ENCODE peak calls at places on chromosomes 2 and 18, in seven cellular contexts. K is coronary artery, C is choroid plexus epithelial cell, Q is BJ, I is aorta, J is endothelial cell, R is HFFc6. B is an unnamed sample.

GRCh38 chr2:231348173-231348572 is 47.3 kb upstream of the B3GNT7 start:
- DNase-seq in K (peak), C (peak), Q (peak), I (no peak), J (no peak), R (no peak), B (peak)

GRCh38 chr2:187003038-187003543 is 154.1 kb upstream of the ZSWIM2 start:
- DNase-seq in K (no peak), C (no peak), Q (no peak), I (no peak), J (no peak), R (no peak), B (peak)

GRCh38 chr2:173204316-173204715 is 128.7 kb downstream of the MAP3K20 start:
- DNase-seq in K (no peak), C (peak), Q (no peak), I (no peak), J (no peak), R (no peak), B (peak)

GRCh38 chr2:29662841-29663240 is 258.5 kb downstream of the ALK start:
- DNase-seq in K (no peak), C (no peak), Q (no peak), I (no peak), J (no peak), R (no peak), B (peak)

GRCh38 chr2:157784823-157785175 is 91.3 kb downstream of the ACVR1 start:
- DNase-seq in K (no peak), C (peak), Q (no peak), I (no peak), J (no peak), R (no peak), B (no peak)

GRCh38 chr2:26652361-26653041 is 11.3 kb upstream of the CIB4 start:
- DNase-seq in K (peak), C (peak), Q (peak), I (no peak), J (no peak), R (peak), B (peak)

GRCh38 chr2:212538156-212539144 is at the start of gene ERBB4:
- DNase-seq in K (peak), C (no peak), Q (no peak), I (peak), J (peak), R (no peak), B (no peak)

GRCh38 chr2:199261221-199261620 is 196.5 kb downstream of the SATB2 start:
- DNase-seq in K (no peak), C (peak), Q (peak), I (no peak), J (no peak), R (peak), B (peak)

GRCh38 chr2:15738965-15739364 is 147.3 kb downstream of the DDX1 start:
- DNase-seq in K (no peak), C (no peak), Q (no peak), I (no peak), J (no peak), R (no peak), B (no peak)

GRCh38 chr2:8368463-8368862 is 313.4 kb upstream of the ID2 start:
- DNase-seq in K (no peak), C (no peak), Q (no peak), I (no peak), J (no peak), R (no peak), B (no peak)

GRCh38 chr18:58161659-58162058 is 117.6 kb downstream of the NEDD4L start:
- DNase-seq in K (no peak), C (peak), Q (no peak), I (no peak), J (peak), R (no peak), B (peak)

GRCh38 chr2:27075219-27075871 is 3.1 kb upstream of the EMILIN1 start:
- DNase-seq in K (no peak), C (peak), Q (no peak), I (peak), J (peak), R (no peak), B (peak)

GRCh38 chr18:23020555-23021294 is 87.6 kb downstream of the RBBP8 start:
- DNase-seq in K (no peak), C (no peak), Q (no peak), I (no peak), J (no peak), R (no peak), B (no peak)

GRCh38 chr2:167509585-167509984 is 621.3 kb downstream of the XIRP2 start:
- DNase-seq in K (no peak), C (peak), Q (peak), I (no peak), J (peak), R (no peak), B (peak)

GRCh38 chr18:58819051-58819450 is 45.6 kb upstream of the ZNF532 start:
- DNase-seq in K (no peak), C (no peak), Q (no peak), I (no peak), J (no peak), R (no peak), B (no peak)

GRCh38 chr2:15241208-15241607 is 319.9 kb downstream of the NBAS start:
- DNase-seq in K (no peak), C (no peak), Q (no peak), I (no peak), J (no peak), R (no peak), B (peak)

GRCh38 chr2:74414475-74414874 is 6.9 kb downstream of the C2orf81 start:
- DNase-seq in K (no peak), C (no peak), Q (no peak), I (no peak), J (no peak), R (no peak), B (no peak)

GRCh38 chr2:149885468-149885867 is 297.9 kb upstream of the MMADHC start:
- DNase-seq in K (no peak), C (peak), Q (no peak), I (no peak), J (no peak), R (no peak), B (no peak)

GRCh38 chr2:168160897-168161296 is 86.5 kb downstream of the STK39 start:
- DNase-seq in K (no peak), C (no peak), Q (no peak), I (no peak), J (peak), R (no peak), B (no peak)

GRCh38 chr2:46275995-46276394 is 21.2 kb upstream of the EPAS1 start:
- DNase-seq in K (no peak), C (peak), Q (no peak), I (peak), J (no peak), R (no peak), B (peak)

GRCh38 chr18:22124970-22125369 is 44.4 kb upstream of the GATA6 start:
- DNase-seq in K (no peak), C (no peak), Q (no peak), I (no peak), J (no peak), R (no peak), B (no peak)

GRCh38 chr2:219656523-219656922 is 29.1 kb downstream of the SLC4A3 start:
- DNase-seq in K (no peak), C (no peak), Q (no peak), I (no peak), J (no peak), R (peak), B (peak)

GRCh38 chr2:181426687-181427086 is 30.5 kb upstream of the ITGA4 start:
- DNase-seq in K (no peak), C (no peak), Q (no peak), I (no peak), J (no peak), R (no peak), B (no peak)

GRCh38 chr2:235505210-235505741 is 11.4 kb downstream of the AGAP1 start:
- DNase-seq in K (no peak), C (no peak), Q (no peak), I (no peak), J (no peak), R (no peak), B (no peak)

GRCh38 chr2:232438951-232439757 is 16.8 kb upstream of the ALPI start:
- DNase-seq in K (peak), C (no peak), Q (no peak), I (no peak), J (peak), R (no peak), B (no peak)

GRCh38 chr2:238888781-238889180 is 40.9 kb downstream of the TWIST2 start:
- DNase-seq in K (no peak), C (no peak), Q (no peak), I (no peak), J (no peak), R (peak), B (no peak)

GRCh38 chr2:156492979-156493378 is 56.8 kb downstream of the GPD2 start:
- DNase-seq in K (no peak), C (no peak), Q (no peak), I (no peak), J (no peak), R (no peak), B (no peak)

GRCh38 chr2:60495226-60495625 is 58.2 kb downstream of the BCL11A start:
- DNase-seq in K (no peak), C (no peak), Q (no peak), I (no peak), J (no peak), R (no peak), B (no peak)

GRCh38 chr2:142052220-142052863 is 78.5 kb downstream of the LRP1B start:
- DNase-seq in K (no peak), C (no peak), Q (no peak), I (no peak), J (no peak), R (no peak), B (no peak)

GRCh38 chr18:12287684-12288405 is 20.2 kb upstream of the TUBB6 start:
- DNase-seq in K (peak), C (peak), Q (peak), I (peak), J (no peak), R (peak), B (peak)

GRCh38 chr2:184814428-184814827 is 216.1 kb downstream of the ZNF804A start:
- DNase-seq in K (no peak), C (no peak), Q (no peak), I (no peak), J (no peak), R (no peak), B (no peak)

GRCh38 chr2:112805542-112805941 is 21.2 kb upstream of the IL1A start:
- DNase-seq in K (no peak), C (peak), Q (no peak), I (no peak), J (no peak), R (no peak), B (no peak)

GRCh38 chr2:174337337-174338154 is 2.8 kb downstream of the SP9 start:
- DNase-seq in K (no peak), C (no peak), Q (no peak), I (peak), J (peak), R (no peak), B (no peak)

GRCh38 chr2:197075754-197076337 is 149.3 kb upstream of the PGAP1 start:
- DNase-seq in K (no peak), C (peak), Q (no peak), I (no peak), J (no peak), R (no peak), B (peak)

GRCh38 chr2:95062716-95063400 is 37.4 kb downstream of the MAL start:
- DNase-seq in K (no peak), C (no peak), Q (no peak), I (no peak), J (no peak), R (no peak), B (no peak)

GRCh38 chr2:225889452-225889851 is 489.9 kb downstream of the NYAP2 start:
- DNase-seq in K (no peak), C (peak), Q (peak), I (no peak), J (peak), R (peak), B (peak)

GRCh38 chr2:219298759-219299371 is 10.3 kb downstream of the PTPRN start:
- DNase-seq in K (no peak), C (peak), Q (no peak), I (peak), J (peak), R (peak), B (peak)